ENCODE peak calls at places on chromosome 15, in four cellular contexts. L is psoas muscle, O is HT-29, M is hepatocyte. D is an unnamed sample.
A peak's percentile ranks its signal among the peaks of the same experiment; 100 is the strongest.

GRCh38 chr15:36347272-36347864 is 232.1 kb upstream of the CDIN1 start:
- DNase-seq in O (peak; percentile 57), M (no peak), L (no peak), D (no peak)

GRCh38 chr15:53457479-53457878 is 302.0 kb downstream of the WDR72 start:
- DNase-seq in M (no peak), O (no peak), L (no peak), D (no peak)

GRCh38 chr15:35289029-35289617 is 204.0 kb upstream of the NANOGP8 start:
- DNase-seq in L (no peak), O (peak; percentile 78), M (peak; percentile 75), D (no peak)

GRCh38 chr15:70535071-70535954 is 228.0 kb downstream of the UACA start:
- DNase-seq in L (no peak), M (no peak), O (no peak), D (no peak)

GRCh38 chr15:69031013-69032001 is 16.8 kb downstream of the NOX5 start:
- DNase-seq in L (peak; percentile 33), M (peak; percentile 76), O (peak; percentile 68), D (peak; percentile 65)

GRCh38 chr15:82809308-82810060 is at the start of gene WHAMM:
- DNase-seq in M (peak; percentile 99), O (peak; percentile 99), L (peak; percentile 99), D (peak; percentile 99)

GRCh38 chr15:25244731-25245585 is 193.9 kb downstream of the UBE3A start:
- DNase-seq in L (peak; percentile 8), O (no peak), M (no peak), D (no peak)

GRCh38 chr15:35545825-35546580 is at the start of gene DPH6:
- DNase-seq in M (peak; percentile 90), O (peak; percentile 89), L (peak; percentile 85), D (peak; percentile 93)

GRCh38 chr15:72784233-72784876 is 797 bp upstream of the ADPGK start:
- DNase-seq in O (peak; percentile 92), L (no peak), M (peak; percentile 85), D (no peak)

GRCh38 chr15:33801954-33802353 is 166.3 kb upstream of the CHRM5 start:
- DNase-seq in L (no peak), M (no peak), O (no peak), D (no peak)

GRCh38 chr15:44736261-44736765 is at the start of gene TRIM69:
- DNase-seq in L (no peak), M (no peak), O (no peak), D (no peak)

GRCh38 chr15:75916978-75917377 is 13.3 kb downstream of the FBXO22 start:
- DNase-seq in M (no peak), O (no peak), L (no peak), D (no peak)

GRCh38 chr15:36977620-36978610 is 122.4 kb downstream of the MEIS2 start:
- DNase-seq in M (no peak), O (no peak), L (no peak), D (peak; percentile 36)

GRCh38 chr15:44066211-44066827 is 128.8 kb downstream of the FRMD5 start:
- DNase-seq in O (peak; percentile 93), M (peak; percentile 77), L (no peak), D (no peak)

GRCh38 chr15:31268911-31269784 is 57.5 kb upstream of the KLF13 start:
- DNase-seq in L (no peak), O (no peak), M (peak; percentile 21), D (no peak)

GRCh38 chr15:68636256-68636655 is 57.5 kb downstream of the CORO2B start:
- DNase-seq in M (no peak), O (no peak), L (no peak), D (no peak)

GRCh38 chr15:62482715-62483429 is 317.8 kb upstream of the C2CD4B start:
- DNase-seq in O (peak; percentile 46), M (peak; percentile 31), L (no peak), D (no peak)

GRCh38 chr15:39202641-39203040 is 378.2 kb upstream of the THBS1 start:
- DNase-seq in O (no peak), L (no peak), M (no peak), D (no peak)

GRCh38 chr15:72511536-72511935 is 37.4 kb downstream of the ARIH1 start:
- DNase-seq in O (no peak), M (no peak), L (no peak), D (no peak)

GRCh38 chr15:48266029-48266428 is 59.9 kb downstream of the SLC12A1 start:
- DNase-seq in M (no peak), L (no peak), O (no peak), D (no peak)

GRCh38 chr15:61030451-61030850 is 198.7 kb downstream of the RORA start:
- DNase-seq in L (no peak), O (no peak), M (no peak), D (no peak)

GRCh38 chr15:91853501-91853967 is at the start of gene SLCO3A1:
- DNase-seq in M (peak; percentile 65), L (peak; percentile 82), O (peak; percentile 20), D (peak; percentile 91)

GRCh38 chr15:81858586-81858985 is 187.2 kb downstream of the MEX3B start:
- DNase-seq in M (no peak), L (no peak), O (no peak), D (no peak)